ENCODE peak calls at places on chromosomes 12 and 14, in ten cellular contexts. R is A549, N is left cardiac atrium, X is HS-27A, Q is ovary, O is H1, B is mucosa of descending colon, K is COR-L47, D is ecto neural progenitor cell, C is AG09309. H is an unnamed sample.

GRCh38 chr14:65349100-65349499 is 63.4 kb upstream of the FUT8 start:
- DNase-seq in R (no peak), N (no peak), X (no peak), Q (no peak), O (no peak), B (no peak), K (no peak), D (no peak), C (no peak), H (no peak)

GRCh38 chr14:55366271-55366670 is 45.4 kb downstream of the ATG14 start:
- DNase-seq in R (no peak), N (no peak), X (no peak), Q (no peak), O (no peak), B (no peak), K (no peak), D (no peak), C (peak), H (no peak)

GRCh38 chr12:97168804-97169203 is 261.7 kb downstream of the NEDD1 start:
- DNase-seq in R (no peak), N (no peak), X (no peak), Q (no peak), O (no peak), B (no peak), K (no peak), D (no peak), C (no peak), H (no peak)

GRCh38 chr14:104971447-104972240 is 6.5 kb downstream of the AHNAK2 start:
- DNase-seq in R (no peak), N (peak), X (no peak), Q (peak), O (no peak), B (peak), K (no peak), D (no peak), C (no peak), H (no peak)

GRCh38 chr14:33556382-33557121 is 394.3 kb downstream of the EGLN3 start:
- DNase-seq in R (no peak), N (no peak), X (no peak), Q (no peak), O (no peak), B (no peak), K (no peak), D (no peak), C (no peak), H (no peak)

GRCh38 chr12:91100901-91101300 is 10.4 kb downstream of the LUM start:
- DNase-seq in R (no peak), N (no peak), X (no peak), Q (no peak), O (no peak), B (no peak), K (no peak), D (no peak), C (no peak), H (no peak)

GRCh38 chr12:87157791-87158190 is 871.4 kb downstream of the C12orf50 start:
- DNase-seq in R (peak), N (no peak), X (peak), Q (no peak), O (peak), B (no peak), K (no peak), D (no peak), C (peak), H (no peak)

GRCh38 chr14:24268225-24268624 is 3.2 kb downstream of the RABGGTA start:
- DNase-seq in R (no peak), N (peak), X (no peak), Q (no peak), O (no peak), B (no peak), K (no peak), D (no peak), C (no peak), H (no peak)